ENCODE peak calls at places on chromosome 11, in five cellular contexts. L is K562, A is H1, W is GM12878, O is HepG2. J is an unnamed sample.

GRCh38 chr11:134643115-134643514 is 231.1 kb upstream of the B3GAT1 start:
- DNase-seq in O (no peak), L (no peak), A (no peak), W (no peak), J (peak; percentile 19)

GRCh38 chr11:1201395-1202153 is 21.3 kb upstream of the MUC5B start:
- DNase-seq in W (no peak), L (no peak), O (no peak), A (no peak), J (no peak)

GRCh38 chr11:42524534-42525227 is 787.1 kb upstream of the API5 start:
- DNase-seq in W (peak; percentile 5), L (peak; percentile 10), A (peak; percentile 59), O (peak; percentile 41), J (peak; percentile 82)

GRCh38 chr11:106208795-106209194 is 131.3 kb downstream of the AASDHPPT start:
- DNase-seq in L (no peak), A (no peak), W (no peak), O (peak; percentile 5), J (no peak)

GRCh38 chr11:121039971-121040613 is 16.2 kb downstream of the TBCEL start:
- DNase-seq in W (no peak), O (no peak), L (no peak), A (no peak), J (peak; percentile 46)

GRCh38 chr11:40445391-40445790 is 1014.1 kb downstream of the LRRC4C start:
- DNase-seq in W (no peak), O (peak; percentile 8), A (no peak), L (no peak), J (peak; percentile 50)

GRCh38 chr11:126307706-126308105 is 3.8 kb downstream of the DCPS start:
- DNase-seq in W (no peak), L (peak; percentile 39), O (peak; percentile 35), A (no peak), J (peak; percentile 87)

GRCh38 chr11:77046060-77046501 is 11.9 kb downstream of the B3GNT6 start:
- DNase-seq in O (no peak), A (no peak), W (no peak), L (peak; percentile 89), J (peak; percentile 84)

GRCh38 chr11:112856591-112856990 is 104.6 kb upstream of the NCAM1 start:
- DNase-seq in O (no peak), W (no peak), L (no peak), A (no peak), J (no peak)

GRCh38 chr11:65217441-65218423 is 36.0 kb downstream of the CAPN1 start:
- DNase-seq in O (no peak), W (no peak), L (no peak), A (no peak), J (no peak)

GRCh38 chr11:70510571-70510970 is 112.2 kb downstream of the CTTN start:
- DNase-seq in L (no peak), O (no peak), A (no peak), W (no peak), J (no peak)

GRCh38 chr11:70511345-70511744 is 113.0 kb downstream of the CTTN start:
- DNase-seq in L (peak; percentile 22), O (no peak), A (no peak), W (no peak), J (peak; percentile 79)

GRCh38 chr11:70509476-70509875 is 111.1 kb downstream of the CTTN start:
- DNase-seq in W (no peak), L (no peak), O (no peak), A (no peak), J (no peak)

GRCh38 chr11:70508231-70508480 is 109.8 kb downstream of the CTTN start:
- DNase-seq in W (no peak), A (no peak), L (no peak), O (no peak), J (no peak)

GRCh38 chr11:70510106-70510505 is 111.8 kb downstream of the CTTN start:
- DNase-seq in A (no peak), L (no peak), W (no peak), O (no peak), J (no peak)
- TF ChIP-seq POLR2AphosphoS5 in A (no peak), L (no peak), W (no peak), O (no peak), J (no peak)

DNA sequence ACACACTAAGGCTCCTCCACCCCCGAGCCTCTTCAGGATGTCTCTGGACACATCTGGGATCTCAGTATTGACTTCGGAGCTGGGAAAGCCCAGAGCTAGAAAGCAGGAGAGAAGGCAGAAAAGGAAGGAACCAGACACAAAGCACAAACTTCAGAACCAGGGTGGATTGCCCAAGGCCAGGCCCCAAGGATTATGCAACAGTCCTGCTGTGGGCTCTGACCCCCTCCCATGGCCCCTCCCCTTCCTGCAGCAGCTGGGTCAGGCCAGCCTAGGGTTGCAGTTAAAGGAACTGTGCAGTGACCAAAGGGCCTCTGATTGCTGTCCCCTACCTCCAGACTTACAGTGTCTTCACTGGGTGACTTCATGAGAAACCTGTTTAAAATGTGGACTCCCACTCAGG is 5.3 kb downstream of the KCNE3 start:
- DNase-seq in A (no peak), O (peak; percentile 66), L (peak; percentile 58), W (no peak), J (peak; percentile 11)
- TF ChIP-seq CREB1 in A (no peak), O (no peak), L (no peak), W (no peak), J (no peak)

GRCh38 chr11:6390718-6391547 is 659 bp downstream of the SMPD1 start:
- DNase-seq in W (no peak), A (no peak), L (no peak), O (no peak), J (no peak)

GRCh38 chr11:6389921-6390717 is at the start of gene SMPD1:
- DNase-seq in A (peak; percentile 57), W (peak; percentile 66), L (peak; percentile 97), O (peak; percentile 74), J (peak; percentile 90)

GRCh38 chr11:6385046-6385777 is 5.1 kb upstream of the SMPD1 start:
- DNase-seq in O (no peak), W (no peak), L (no peak), A (no peak), J (peak; percentile 75)

GRCh38 chr11:6388747-6389146 is 1.5 kb upstream of the SMPD1 start:
- DNase-seq in W (no peak), L (no peak), A (no peak), O (no peak), J (no peak)

GRCh38 chr11:6387811-6388599 is 2.3 kb upstream of the SMPD1 start:
- DNase-seq in W (no peak), A (no peak), L (no peak), O (peak; percentile 51), J (no peak)
- H2AFZ ChIP-seq in W (no peak overlapping the region), A (no peak overlapping the region), L (peak overlapping the region; percentile 95), O (no peak overlapping the region), J (peak overlapping the region; percentile 61)

GRCh38 chr11:114061053-114062049 is 1.8 kb downstream of the ZBTB16 start:
- DNase-seq in A (no peak), L (peak; percentile 45), W (no peak), O (no peak), J (peak; percentile 37)
- TF ChIP-seq POLR2AphosphoS5 in A (no peak), L (no peak), W (no peak), O (no peak), J (no peak)